ENCODE peak calls at places on chromosomes 5 and 9, in ten cellular contexts. B, R, E, U, F, Q, K, H, W and C are unnamed samples.

GRCh38 chr5:134004626-134005414 is at the start of gene VDAC1:
- DNase-seq in B (peak; percentile 72), R (peak; percentile 71), E (peak; percentile 92), U (peak; percentile 94), F (peak; percentile 85), Q (peak; percentile 85), K (peak; percentile 89), H (peak; percentile 91), W (no peak), C (peak; percentile 90)

GRCh38 chr5:41012318-41012717 is 58.8 kb downstream of the MROH2B start:
- DNase-seq in B (no peak), R (no peak), E (no peak), U (no peak), F (no peak), Q (no peak), K (no peak), H (no peak), W (no peak), C (no peak)

GRCh38 chr9:125747053-125747764 is at the start of gene PBX3:
- DNase-seq in B (peak; percentile 65), R (no peak), E (peak; percentile 63), U (peak; percentile 92), F (peak; percentile 31), Q (peak; percentile 52), K (peak; percentile 41), H (peak; percentile 48), W (no peak), C (no peak)

GRCh38 chr9:91536211-91536691 is 112.6 kb upstream of the NFIL3 start:
- DNase-seq in B (peak; percentile 63), R (no peak), E (no peak), U (no peak), F (peak; percentile 44), Q (no peak), K (no peak), H (peak; percentile 73), W (peak; percentile 41), C (peak; percentile 71)

GRCh38 chr5:107398703-107399102 is 272.0 kb downstream of the EFNA5 start:
- DNase-seq in B (no peak), R (no peak), E (no peak), U (no peak), F (no peak), Q (no peak), K (no peak), H (no peak), W (no peak), C (no peak)

GRCh38 chr5:102545175-102545574 is 46.4 kb upstream of the SLCO6A1 start:
- DNase-seq in B (no peak), R (no peak), E (peak; percentile 35), U (no peak), F (no peak), Q (no peak), K (no peak), H (peak; percentile 31), W (peak; percentile 35), C (no peak)

GRCh38 chr5:143086851-143087637 is 316.4 kb downstream of the NR3C1 start:
- DNase-seq in B (no peak), R (no peak), E (no peak), U (no peak), F (peak; percentile 43), Q (no peak), K (no peak), H (no peak), W (peak; percentile 17), C (peak; percentile 89)

GRCh38 chr5:96870094-96871021 is 5.9 kb upstream of the ERAP2 start:
- DNase-seq in B (no peak), R (no peak), E (no peak), U (no peak), F (no peak), Q (no peak), K (peak; percentile 72), H (no peak), W (no peak), C (peak; percentile 42)

GRCh38 chr5:118611332-118611945 is 376.9 kb downstream of the DTWD2 start:
- DNase-seq in B (no peak), R (peak; percentile 11), E (peak; percentile 43), U (no peak), F (peak; percentile 3), Q (no peak), K (peak; percentile 14), H (peak; percentile 33), W (peak; percentile 10), C (peak; percentile 13)

GRCh38 chr9:2418619-2419018 is 203.0 kb upstream of the VLDLR start:
- DNase-seq in B (no peak), R (no peak), E (no peak), U (no peak), F (no peak), Q (no peak), K (no peak), H (peak; percentile 73), W (no peak), C (peak; percentile 76)

GRCh38 chr5:176597417-176598389 is 12.3 kb downstream of the GPRIN1 start:
- DNase-seq in B (no peak), R (no peak), E (peak; percentile 59), U (no peak), F (no peak), Q (no peak), K (peak; percentile 46), H (no peak), W (no peak), C (no peak)
- TF ChIP-seq CTCF in B (no peak), R (no peak), E (peak; percentile 34), U (no peak), F (no peak), Q (no peak), K (no peak), H (no peak), W (peak; percentile 40), C (no peak)

GRCh38 chr9:135674977-135675376 is 11.9 kb downstream of the LCN9 start:
- DNase-seq in B (no peak), R (no peak), E (no peak), U (no peak), F (no peak), Q (no peak), K (no peak), H (no peak), W (no peak), C (no peak)

GRCh38 chr9:135673941-135674340 is 10.8 kb downstream of the LCN9 start:
- DNase-seq in B (no peak), R (no peak), E (no peak), U (peak; percentile 52), F (no peak), Q (no peak), K (no peak), H (no peak), W (no peak), C (no peak)

GRCh38 chr9:135669616-135670285 is 6.6 kb downstream of the LCN9 start:
- DNase-seq in B (no peak), R (no peak), E (no peak), U (peak; percentile 60), F (no peak), Q (no peak), K (no peak), H (no peak), W (no peak), C (no peak)

GRCh38 chr9:135671591-135672041 is 8.5 kb downstream of the LCN9 start:
- DNase-seq in B (no peak), R (no peak), E (peak; percentile 16), U (peak; percentile 45), F (no peak), Q (no peak), K (peak; percentile 8), H (no peak), W (no peak), C (no peak)

DNA sequence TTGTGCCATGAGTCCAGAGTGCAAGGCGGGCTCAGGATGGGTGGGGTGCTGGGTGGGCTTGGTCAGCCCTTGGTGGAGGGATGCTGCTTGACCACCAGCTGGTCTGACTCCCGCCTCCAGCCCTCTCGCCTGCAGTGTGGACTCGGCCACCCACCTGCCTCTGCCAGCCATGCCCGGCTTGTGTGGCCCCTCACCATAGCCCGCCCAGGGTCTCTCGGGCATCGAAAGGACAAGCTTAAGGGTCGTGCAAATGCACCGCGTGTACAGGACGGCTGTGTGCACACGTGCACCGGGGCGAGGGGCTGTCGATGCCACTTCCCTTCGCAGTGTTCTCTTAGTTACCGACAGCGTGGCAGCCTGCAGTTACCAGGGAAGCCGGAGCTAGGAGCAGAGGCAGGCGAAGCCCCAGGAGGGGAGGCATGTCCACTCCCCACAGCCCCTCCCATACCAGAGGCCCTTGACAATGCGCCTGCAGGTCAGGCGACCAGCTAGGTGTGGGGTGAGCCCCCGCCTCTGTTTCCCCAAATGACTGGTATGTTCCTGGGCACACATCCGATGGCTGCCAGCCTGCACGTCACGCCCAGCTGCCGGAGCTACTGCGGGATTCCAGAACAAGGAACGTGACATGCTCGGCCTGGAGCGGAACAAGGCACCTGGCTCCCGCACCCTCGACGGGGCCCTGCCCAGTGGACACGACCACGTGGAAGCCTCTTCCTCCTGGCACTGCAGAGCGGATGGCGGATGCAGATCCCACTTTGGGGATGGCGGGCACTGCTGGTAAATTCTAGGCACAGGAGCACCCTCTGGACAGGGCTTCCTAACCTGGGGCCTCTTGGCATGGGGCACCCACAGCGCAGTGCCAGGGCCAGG is 7.8 kb downstream of the LCN9 start:
- DNase-seq in B (no peak), R (no peak), E (no peak), U (peak; percentile 63), F (no peak), Q (no peak), K (no peak), H (no peak), W (no peak), C (no peak)
- TF ChIP-seq CTCF in B (no peak), R (no peak), E (no peak), U (no peak), F (no peak), Q (no peak), K (no peak), H (no peak), W (no peak), C (no peak)

DNA sequence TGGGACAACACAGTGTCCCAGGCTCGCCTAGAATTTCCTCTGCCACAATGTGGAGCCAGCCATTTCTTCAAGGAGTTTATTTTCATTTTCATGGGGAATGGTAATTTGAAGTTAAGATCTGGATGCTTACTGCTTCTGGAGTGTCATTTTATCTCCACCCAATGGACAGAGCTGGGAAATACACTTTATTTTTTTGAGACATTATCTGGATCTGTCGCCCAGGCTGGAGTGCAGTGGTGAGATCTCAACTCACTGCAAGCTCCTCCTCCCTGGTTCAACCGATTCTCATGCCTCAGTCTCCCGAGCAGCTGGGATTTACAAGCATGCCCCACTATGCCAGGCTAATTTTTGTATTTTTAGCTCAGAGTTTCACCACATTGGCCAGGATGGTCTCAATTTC is 12.7 kb upstream of the THG1L start:
- DNase-seq in B (peak; percentile 36), R (peak; percentile 49), E (peak; percentile 47), U (no peak), F (peak; percentile 55), Q (peak; percentile 41), K (peak; percentile 4), H (peak; percentile 83), W (peak; percentile 23), C (peak; percentile 76)
- TF ChIP-seq CTCF in B (peak; percentile 52), R (peak; percentile 61), E (no peak), U (peak; percentile 50), F (peak; percentile 71), Q (peak; percentile 77), K (peak; percentile 54), H (peak; percentile 60), W (peak; percentile 75), C (peak; percentile 69)

DNA sequence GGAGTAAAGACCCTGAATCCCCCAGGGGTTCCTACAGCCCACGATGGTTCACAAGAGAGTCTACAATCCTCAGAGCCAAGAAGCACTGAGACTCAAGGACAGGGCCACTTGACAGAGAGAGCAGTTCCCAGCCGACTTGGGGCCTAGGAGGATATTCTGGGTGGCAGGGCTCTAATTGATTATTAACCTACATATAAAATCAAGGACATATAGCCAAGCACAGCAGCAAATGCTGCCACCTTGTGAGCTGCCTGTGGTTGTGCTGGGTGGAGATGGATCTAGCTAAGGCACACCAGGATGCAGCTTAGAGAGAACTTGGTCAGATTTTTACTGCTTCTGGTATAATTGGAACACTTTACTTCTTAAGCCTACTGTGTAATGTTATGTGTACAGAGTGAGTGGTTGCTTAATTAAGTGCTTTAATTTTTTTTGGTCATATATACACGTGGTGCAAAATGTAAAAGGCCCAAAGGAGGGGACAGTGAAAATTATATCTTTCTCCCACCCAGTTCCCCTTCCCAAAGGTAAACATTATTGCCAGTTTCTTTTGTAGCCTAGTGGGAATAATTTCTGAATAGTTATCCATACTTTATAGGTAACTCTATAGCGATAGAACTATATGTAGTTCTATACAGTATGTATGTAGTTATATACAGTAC is 78.8 kb downstream of the F2RL2 start:
- DNase-seq in B (peak; percentile 67), R (no peak), E (peak; percentile 81), U (no peak), F (peak; percentile 44), Q (no peak), K (peak; percentile 75), H (peak; percentile 44), W (peak; percentile 70), C (peak; percentile 14)
- TF ChIP-seq CTCF in B (peak; percentile 68), R (no peak), E (peak; percentile 62), U (peak; percentile 54), F (peak; percentile 69), Q (peak; percentile 29), K (peak; percentile 73), H (peak; percentile 46), W (peak; percentile 87), C (peak; percentile 47)